ENCODE peak calls at places on chromosome X, in eight cellular contexts. X is osteocyte, Y is H7, C is choroid plexus epithelial cell, J is sigmoid colon, A is T-helper 17 cell, P is ACHN, V is aorta. U is an unnamed sample.

GRCh38 chrX:38879631-38880220 is 78.5 kb downstream of the MID1IP1 start:
- DNase-seq in J (peak; percentile 66), P (no peak), Y (no peak), A (no peak), X (no peak), C (no peak), V (no peak), U (peak; percentile 39)

GRCh38 chrX:110409925-110410324 is 51.3 kb downstream of the RTL9 start:
- DNase-seq in C (peak; percentile 41), V (no peak), Y (no peak), A (no peak), P (peak; percentile 40), J (no peak), X (no peak), U (peak; percentile 55)

GRCh38 chrX:134886201-134886600 is 104.6 kb upstream of the SMIM10 start:
- DNase-seq in X (no peak), P (no peak), A (no peak), C (peak; percentile 37), V (no peak), Y (no peak), J (no peak), U (peak; percentile 34)

GRCh38 chrX:51395807-51396728 is 63.4 kb downstream of the NUDT10 start:
- DNase-seq in A (peak; percentile 34), Y (peak; percentile 63), X (no peak), J (peak; percentile 62), C (peak; percentile 4), P (no peak), V (peak; percentile 49), U (no peak)

GRCh38 chrX:40470830-40471429 is 109.8 kb upstream of the ATP6AP2 start:
- DNase-seq in V (no peak), J (no peak), P (no peak), X (no peak), Y (peak; percentile 53), C (peak; percentile 31), A (no peak), U (no peak)

GRCh38 chrX:66045894-66046293 is 6.0 kb upstream of the VSIG4 start:
- DNase-seq in V (no peak), X (no peak), J (no peak), P (no peak), C (no peak), Y (no peak), A (no peak), U (no peak)

GRCh38 chrX:141989134-141989533 is 85.4 kb downstream of the MAGEC1 start:
- DNase-seq in C (peak; percentile 16), A (no peak), P (no peak), J (no peak), X (no peak), Y (no peak), V (no peak), U (no peak)

GRCh38 chrX:36963852-36964251 is 44.3 kb upstream of the FAM47C start:
- DNase-seq in J (no peak), P (no peak), V (no peak), C (no peak), X (no peak), A (no peak), Y (peak; percentile 54), U (no peak)

GRCh38 chrX:1325515-1326116 is 11.0 kb upstream of the IL3RA start:
- DNase-seq in J (no peak), A (no peak), P (no peak), V (no peak), C (no peak), X (no peak), Y (peak; percentile 37), U (no peak)

GRCh38 chrX:85037114-85037513 is 33.4 kb downstream of the APOOL start:
- DNase-seq in V (no peak), Y (no peak), J (no peak), P (no peak), X (no peak), C (no peak), A (no peak), U (peak; percentile 20)

GRCh38 chrX:75784689-75785491 is at the start of gene MAGEE2:
- DNase-seq in X (no peak), J (no peak), C (no peak), A (no peak), P (no peak), V (no peak), Y (no peak), U (no peak)

GRCh38 chrX:46916273-46916672 is 4.1 kb downstream of the JADE3 start:
- DNase-seq in V (no peak), X (no peak), P (no peak), A (no peak), Y (no peak), J (no peak), C (no peak), U (no peak)

GRCh38 chrX:124736553-124737240 is 390.3 kb downstream of the SH2D1A start:
- DNase-seq in V (no peak), A (peak; percentile 14), Y (peak; percentile 56), X (no peak), P (no peak), J (no peak), C (no peak), U (no peak)

GRCh38 chrX:154696328-154697045 is 43.1 kb upstream of the CTAG2 start:
- DNase-seq in C (peak; percentile 80), Y (no peak), P (peak; percentile 36), V (no peak), J (no peak), A (no peak), X (no peak), U (peak; percentile 86)

GRCh38 chrX:50579955-50580354 is 109.3 kb upstream of the DGKK start:
- DNase-seq in A (peak; percentile 5), P (peak; percentile 50), C (peak; percentile 78), V (no peak), X (no peak), Y (peak; percentile 37), J (no peak), U (peak; percentile 38)

GRCh38 chrX:5617666-5618065 is 611.0 kb downstream of the NLGN4X start:
- DNase-seq in P (no peak), X (no peak), Y (no peak), J (no peak), V (no peak), A (no peak), C (no peak), U (no peak)